ENCODE peak calls at places on chromosome 6, in eight cellular contexts. One of them, this sample, is unnamed.

GRCh38 chr6:150767585-150768164 is 97.8 kb upstream of the MTHFD1L start:
- DNase-seq in GM23338: peak
- DNase-seq in cardiac muscle cell: peak
- DNase-seq in testis: no peak
- DNase-seq in A549: no peak
- DNase-seq in CD8-positive, alpha-beta T cell: no peak
- DNase-seq in WERI-Rb-1: no peak
- DNase-seq in endodermal cell: peak
- DNase-seq in this sample: no peak

GRCh38 chr6:136797977-136798376 is 5.7 kb upstream of the MAP3K5 start:
- DNase-seq in GM23338: no peak
- DNase-seq in cardiac muscle cell: no peak
- DNase-seq in testis: no peak
- DNase-seq in A549: no peak
- DNase-seq in CD8-positive, alpha-beta T cell: no peak
- DNase-seq in WERI-Rb-1: no peak
- DNase-seq in endodermal cell: no peak
- DNase-seq in this sample: no peak

GRCh38 chr6:81834141-81834621 is 81.7 kb upstream of the TENT5A start:
- DNase-seq in GM23338: no peak
- DNase-seq in cardiac muscle cell: peak
- DNase-seq in testis: no peak
- DNase-seq in A549: peak
- DNase-seq in CD8-positive, alpha-beta T cell: no peak
- DNase-seq in WERI-Rb-1: no peak
- DNase-seq in endodermal cell: no peak
- DNase-seq in this sample: peak

GRCh38 chr6:115216835-115217234 is 843.9 kb downstream of the FRK start:
- DNase-seq in GM23338: no peak
- DNase-seq in cardiac muscle cell: no peak
- DNase-seq in testis: no peak
- DNase-seq in A549: no peak
- DNase-seq in CD8-positive, alpha-beta T cell: no peak
- DNase-seq in WERI-Rb-1: no peak
- DNase-seq in endodermal cell: no peak
- DNase-seq in this sample: no peak

GRCh38 chr6:97138581-97138980 is 144.4 kb downstream of the MMS22L start:
- DNase-seq in GM23338: no peak
- DNase-seq in cardiac muscle cell: no peak
- DNase-seq in testis: no peak
- DNase-seq in A549: no peak
- DNase-seq in CD8-positive, alpha-beta T cell: no peak
- DNase-seq in WERI-Rb-1: no peak
- DNase-seq in endodermal cell: no peak
- DNase-seq in this sample: no peak

GRCh38 chr6:156883497-156884252 is 106.5 kb downstream of the ARID1B start:
- DNase-seq in GM23338: peak
- DNase-seq in cardiac muscle cell: no peak
- DNase-seq in testis: no peak
- DNase-seq in A549: no peak
- DNase-seq in CD8-positive, alpha-beta T cell: peak
- DNase-seq in WERI-Rb-1: no peak
- DNase-seq in endodermal cell: peak
- DNase-seq in this sample: no peak

GRCh38 chr6:162576009-162576408 is 151.6 kb downstream of the PRKN start:
- DNase-seq in GM23338: no peak
- DNase-seq in cardiac muscle cell: no peak
- DNase-seq in testis: no peak
- DNase-seq in A549: no peak
- DNase-seq in CD8-positive, alpha-beta T cell: no peak
- DNase-seq in WERI-Rb-1: no peak
- DNase-seq in endodermal cell: no peak
- DNase-seq in this sample: no peak

GRCh38 chr6:152218887-152219286 is 411.4 kb downstream of the ESR1 start:
- DNase-seq in GM23338: no peak
- DNase-seq in cardiac muscle cell: no peak
- DNase-seq in testis: no peak
- DNase-seq in A549: no peak
- DNase-seq in CD8-positive, alpha-beta T cell: no peak
- DNase-seq in WERI-Rb-1: no peak
- DNase-seq in endodermal cell: no peak
- DNase-seq in this sample: no peak

GRCh38 chr6:169342655-169343054 is 89.0 kb upstream of the THBS2 start:
- DNase-seq in GM23338: no peak
- DNase-seq in cardiac muscle cell: no peak
- DNase-seq in testis: no peak
- DNase-seq in A549: no peak
- DNase-seq in CD8-positive, alpha-beta T cell: no peak
- DNase-seq in WERI-Rb-1: no peak
- DNase-seq in endodermal cell: no peak
- DNase-seq in this sample: no peak

GRCh38 chr6:134883314-134883713 is 66.6 kb downstream of the ALDH8A1 start:
- DNase-seq in GM23338: no peak
- DNase-seq in cardiac muscle cell: no peak
- DNase-seq in testis: no peak
- DNase-seq in A549: no peak
- DNase-seq in CD8-positive, alpha-beta T cell: no peak
- DNase-seq in WERI-Rb-1: no peak
- DNase-seq in endodermal cell: no peak
- DNase-seq in this sample: no peak

GRCh38 chr6:143598466-143599080 is 79.2 kb upstream of the PHACTR2 start:
- DNase-seq in GM23338: no peak
- DNase-seq in cardiac muscle cell: no peak
- DNase-seq in testis: no peak
- DNase-seq in A549: no peak
- DNase-seq in CD8-positive, alpha-beta T cell: no peak
- DNase-seq in WERI-Rb-1: no peak
- DNase-seq in endodermal cell: no peak
- DNase-seq in this sample: no peak

GRCh38 chr6:22024004-22024403 is 272.8 kb downstream of the PRL start:
- DNase-seq in GM23338: no peak
- DNase-seq in cardiac muscle cell: no peak
- DNase-seq in testis: no peak
- DNase-seq in A549: no peak
- DNase-seq in CD8-positive, alpha-beta T cell: no peak
- DNase-seq in WERI-Rb-1: no peak
- DNase-seq in endodermal cell: no peak
- DNase-seq in this sample: no peak

GRCh38 chr6:22026160-22026678 is 270.6 kb downstream of the PRL start:
- DNase-seq in GM23338: no peak
- DNase-seq in cardiac muscle cell: peak
- DNase-seq in testis: no peak
- DNase-seq in A549: no peak
- DNase-seq in CD8-positive, alpha-beta T cell: no peak
- DNase-seq in WERI-Rb-1: no peak
- DNase-seq in endodermal cell: no peak
- DNase-seq in this sample: no peak

GRCh38 chr6:22027226-22027725 is 269.6 kb downstream of the PRL start:
- DNase-seq in GM23338: no peak
- DNase-seq in cardiac muscle cell: no peak
- DNase-seq in testis: no peak
- DNase-seq in A549: no peak
- DNase-seq in CD8-positive, alpha-beta T cell: no peak
- DNase-seq in WERI-Rb-1: no peak
- DNase-seq in endodermal cell: no peak
- DNase-seq in this sample: no peak

GRCh38 chr6:22024973-22025467 is 271.8 kb downstream of the PRL start:
- DNase-seq in GM23338: no peak
- DNase-seq in cardiac muscle cell: no peak
- DNase-seq in testis: no peak
- DNase-seq in A549: no peak
- DNase-seq in CD8-positive, alpha-beta T cell: no peak
- DNase-seq in WERI-Rb-1: no peak
- DNase-seq in endodermal cell: no peak
- DNase-seq in this sample: no peak

GRCh38 chr6:22025468-22026159 is 271.2 kb downstream of the PRL start:
- DNase-seq in GM23338: peak
- DNase-seq in cardiac muscle cell: peak
- DNase-seq in testis: peak
- DNase-seq in A549: peak
- DNase-seq in CD8-positive, alpha-beta T cell: no peak
- DNase-seq in WERI-Rb-1: no peak
- DNase-seq in endodermal cell: peak
- DNase-seq in this sample: peak
- H3K27ac ChIP-seq in GM23338: peak
- H3K27ac ChIP-seq in cardiac muscle cell: peak
- H3K27ac ChIP-seq in testis: peak
- H3K27ac ChIP-seq in A549: peak
- H3K27ac ChIP-seq in CD8-positive, alpha-beta T cell: no peak
- H3K27ac ChIP-seq in WERI-Rb-1: no peak
- H3K27ac ChIP-seq in endodermal cell: peak
- H3K27ac ChIP-seq in this sample: peak

DNA sequence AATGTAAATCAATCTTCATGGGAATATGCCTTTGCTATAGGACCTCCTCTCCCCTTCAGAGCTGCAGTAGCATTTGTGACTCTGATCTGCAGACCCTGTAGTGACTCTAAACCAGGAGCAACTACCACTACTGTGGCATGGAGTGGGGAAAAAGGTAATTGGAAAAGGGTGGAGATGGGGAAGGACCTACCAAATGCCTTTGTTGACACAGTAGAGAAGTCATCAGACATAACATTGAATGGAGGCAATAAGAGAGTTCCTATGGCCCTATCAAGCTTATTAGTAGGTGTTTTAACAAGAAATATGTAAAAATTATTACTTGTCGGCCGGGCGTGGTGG is 4.7 kb downstream of the HSPA1A start:
- DNase-seq in GM23338: no peak
- DNase-seq in cardiac muscle cell: no peak
- DNase-seq in testis: no peak
- DNase-seq in A549: no peak
- DNase-seq in CD8-positive, alpha-beta T cell: no peak
- DNase-seq in WERI-Rb-1: no peak
- DNase-seq in endodermal cell: no peak
- DNase-seq in this sample: no peak
- H3K4me3 ChIP-seq in GM23338: no peak
- H3K4me3 ChIP-seq in cardiac muscle cell: no peak
- H3K4me3 ChIP-seq in testis: no peak
- H3K4me3 ChIP-seq in A549: no peak
- H3K4me3 ChIP-seq in CD8-positive, alpha-beta T cell: no peak
- H3K4me3 ChIP-seq in WERI-Rb-1: no peak
- H3K4me3 ChIP-seq in endodermal cell: no peak
- H3K4me3 ChIP-seq in this sample: no peak

GRCh38 chr6:132147530-132148011 is 196.4 kb upstream of the CCN2 start:
- DNase-seq in GM23338: peak
- DNase-seq in cardiac muscle cell: peak
- DNase-seq in testis: no peak
- DNase-seq in A549: no peak
- DNase-seq in CD8-positive, alpha-beta T cell: no peak
- DNase-seq in WERI-Rb-1: no peak
- DNase-seq in endodermal cell: peak
- DNase-seq in this sample: peak

GRCh38 chr6:132153221-132153896 is 202.2 kb upstream of the CCN2 start:
- DNase-seq in GM23338: no peak
- DNase-seq in cardiac muscle cell: peak
- DNase-seq in testis: no peak
- DNase-seq in A549: no peak
- DNase-seq in CD8-positive, alpha-beta T cell: no peak
- DNase-seq in WERI-Rb-1: no peak
- DNase-seq in endodermal cell: no peak
- DNase-seq in this sample: peak
- H3K27ac ChIP-seq in GM23338: no peak
- H3K27ac ChIP-seq in cardiac muscle cell: no peak
- H3K27ac ChIP-seq in testis: no peak
- H3K27ac ChIP-seq in A549: no peak
- H3K27ac ChIP-seq in CD8-positive, alpha-beta T cell: no peak
- H3K27ac ChIP-seq in WERI-Rb-1: no peak
- H3K27ac ChIP-seq in endodermal cell: no peak
- H3K27ac ChIP-seq in this sample: no peak

DNA sequence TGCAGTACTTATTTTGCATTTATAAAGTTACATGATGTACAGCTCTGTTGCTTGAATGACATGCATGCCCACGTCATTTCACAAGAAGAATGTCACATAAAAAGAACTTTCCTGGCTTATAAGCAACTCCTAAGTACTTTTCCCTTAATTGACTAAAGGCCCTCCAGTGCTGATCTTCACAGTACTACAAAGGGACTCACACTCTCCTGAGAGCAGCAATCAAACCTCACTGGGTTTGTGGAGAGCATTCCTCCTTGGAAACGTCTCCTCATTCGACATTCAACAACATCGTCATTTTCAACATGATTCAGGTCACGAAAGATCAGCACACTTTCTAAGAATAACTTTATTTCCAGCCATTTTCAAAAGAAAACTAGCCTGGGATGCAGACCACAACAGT is 111.1 kb downstream of the IPCEF1 start:
- DNase-seq in GM23338: no peak
- DNase-seq in cardiac muscle cell: no peak
- DNase-seq in testis: no peak
- DNase-seq in A549: no peak
- DNase-seq in CD8-positive, alpha-beta T cell: no peak
- DNase-seq in WERI-Rb-1: no peak
- DNase-seq in endodermal cell: no peak
- DNase-seq in this sample: no peak
- H3K4me3 ChIP-seq in GM23338: no peak
- H3K4me3 ChIP-seq in cardiac muscle cell: no peak
- H3K4me3 ChIP-seq in testis: no peak
- H3K4me3 ChIP-seq in A549: no peak
- H3K4me3 ChIP-seq in CD8-positive, alpha-beta T cell: peak
- H3K4me3 ChIP-seq in WERI-Rb-1: no peak
- H3K4me3 ChIP-seq in endodermal cell: peak
- H3K4me3 ChIP-seq in this sample: no peak

GRCh38 chr6:138600261-138600660 is 101.0 kb upstream of the NHSL1 start:
- DNase-seq in GM23338: no peak
- DNase-seq in cardiac muscle cell: no peak
- DNase-seq in testis: no peak
- DNase-seq in A549: no peak
- DNase-seq in CD8-positive, alpha-beta T cell: no peak
- DNase-seq in WERI-Rb-1: no peak
- DNase-seq in endodermal cell: no peak
- DNase-seq in this sample: no peak
- H3K27ac ChIP-seq in GM23338: no peak
- H3K27ac ChIP-seq in cardiac muscle cell: no peak
- H3K27ac ChIP-seq in testis: no peak
- H3K27ac ChIP-seq in A549: no peak
- H3K27ac ChIP-seq in CD8-positive, alpha-beta T cell: no peak
- H3K27ac ChIP-seq in WERI-Rb-1: no peak
- H3K27ac ChIP-seq in endodermal cell: no peak
- H3K27ac ChIP-seq in this sample: no peak

DNA sequence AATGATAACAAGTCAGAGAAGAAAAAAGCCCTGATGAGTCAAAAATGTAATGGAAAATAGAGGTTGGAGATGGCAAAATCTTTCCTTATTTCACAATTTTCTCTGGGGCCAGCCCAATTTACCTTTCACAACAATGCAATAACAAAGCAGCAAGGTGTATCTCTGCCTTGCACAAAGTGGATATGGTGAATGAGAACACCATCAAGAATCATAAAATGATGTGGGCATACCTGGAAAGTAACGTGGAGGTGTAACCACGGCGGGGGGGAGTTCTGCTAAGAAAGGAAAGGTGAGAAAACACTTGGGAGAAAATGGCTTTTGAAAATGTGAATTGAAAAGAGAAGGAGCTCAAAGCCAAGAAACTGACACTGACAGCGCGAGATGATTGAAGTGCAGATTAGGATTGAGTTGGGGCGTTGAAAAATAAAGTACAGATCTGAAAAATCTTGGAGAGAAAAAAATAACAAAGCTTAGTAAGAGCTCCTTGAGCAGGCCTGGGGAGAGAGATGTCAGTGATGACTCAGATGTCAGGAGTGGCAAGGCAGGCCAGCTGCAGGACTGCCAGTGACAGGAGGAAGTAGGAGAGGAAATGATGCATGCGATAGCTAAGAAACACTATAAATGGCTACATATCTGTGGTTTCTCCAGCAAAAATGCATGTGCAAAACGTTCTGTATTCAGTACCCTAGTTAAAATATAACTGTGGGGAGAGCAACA is 26.2 kb downstream of the ARHGAP18 start:
- DNase-seq in GM23338: no peak
- DNase-seq in cardiac muscle cell: peak
- DNase-seq in testis: peak
- DNase-seq in A549: peak
- DNase-seq in CD8-positive, alpha-beta T cell: peak
- DNase-seq in WERI-Rb-1: no peak
- DNase-seq in endodermal cell: no peak
- DNase-seq in this sample: peak
- H3K4me3 ChIP-seq in GM23338: no peak
- H3K4me3 ChIP-seq in cardiac muscle cell: no peak
- H3K4me3 ChIP-seq in testis: no peak
- H3K4me3 ChIP-seq in A549: no peak
- H3K4me3 ChIP-seq in CD8-positive, alpha-beta T cell: no peak
- H3K4me3 ChIP-seq in WERI-Rb-1: no peak
- H3K4me3 ChIP-seq in endodermal cell: no peak
- H3K4me3 ChIP-seq in this sample: no peak